ENCODE peak calls at places on chromosome X, in four cellular contexts. One of them, this sample, is unnamed.

GRCh38 chrX:23832750-23833149 is 49.8 kb downstream of the SAT1 start:
- DNase-seq in WTC11: no peak
- DNase-seq in NB4: no peak
- DNase-seq in A549: no peak
- DNase-seq in this sample: no peak

GRCh38 chrX:129590596-129590995 is 50.5 kb downstream of the OCRL start:
- DNase-seq in WTC11: no peak
- DNase-seq in NB4: no peak
- DNase-seq in A549: no peak
- DNase-seq in this sample: no peak

GRCh38 chrX:9534686-9535085 is 69.8 kb downstream of the TBL1X start:
- DNase-seq in WTC11: no peak
- DNase-seq in NB4: no peak
- DNase-seq in A549: no peak
- DNase-seq in this sample: no peak

GRCh38 chrX:5051831-5052491 is 1176.7 kb downstream of the NLGN4X start:
- DNase-seq in WTC11: no peak
- DNase-seq in NB4: no peak
- DNase-seq in A549: peak
- DNase-seq in this sample: no peak

GRCh38 chrX:124619710-124620109 is 273.3 kb downstream of the SH2D1A start:
- DNase-seq in WTC11: no peak
- DNase-seq in NB4: no peak
- DNase-seq in A549: no peak
- DNase-seq in this sample: no peak

GRCh38 chrX:151402719-151403390 is 5.8 kb downstream of the VMA21 start:
- DNase-seq in WTC11: no peak
- DNase-seq in NB4: no peak
- DNase-seq in A549: no peak
- DNase-seq in this sample: no peak

GRCh38 chrX:149371984-149372383 is 133.1 kb downstream of the IDS start:
- DNase-seq in WTC11: no peak
- DNase-seq in NB4: no peak
- DNase-seq in A549: no peak
- DNase-seq in this sample: no peak

GRCh38 chrX:16771483-16772398 is 14.5 kb upstream of the TXLNG start:
- DNase-seq in WTC11: peak
- DNase-seq in NB4: peak
- DNase-seq in A549: peak
- DNase-seq in this sample: peak

GRCh38 chrX:8879750-8880149 is 78.6 kb upstream of the FAM9A start:
- DNase-seq in WTC11: peak
- DNase-seq in NB4: peak
- DNase-seq in A549: peak
- DNase-seq in this sample: peak

GRCh38 chrX:9538544-9539045 is 73.7 kb downstream of the TBL1X start:
- DNase-seq in WTC11: no peak
- DNase-seq in NB4: peak
- DNase-seq in A549: no peak
- DNase-seq in this sample: no peak

GRCh38 chrX:50617183-50617582 is 146.6 kb upstream of the DGKK start:
- DNase-seq in WTC11: no peak
- DNase-seq in NB4: no peak
- DNase-seq in A549: no peak
- DNase-seq in this sample: no peak

GRCh38 chrX:50622751-50623150 is 152.1 kb upstream of the DGKK start:
- DNase-seq in WTC11: no peak
- DNase-seq in NB4: no peak
- DNase-seq in A549: no peak
- DNase-seq in this sample: no peak

GRCh38 chrX:50614460-50614859 is 143.8 kb upstream of the DGKK start:
- DNase-seq in WTC11: no peak
- DNase-seq in NB4: no peak
- DNase-seq in A549: no peak
- DNase-seq in this sample: no peak

GRCh38 chrX:50615570-50616158 is 145.0 kb upstream of the DGKK start:
- DNase-seq in WTC11: no peak
- DNase-seq in NB4: no peak
- DNase-seq in A549: no peak
- DNase-seq in this sample: no peak

GRCh38 chrX:50618788-50619558 is 148.3 kb upstream of the DGKK start:
- DNase-seq in WTC11: no peak
- DNase-seq in NB4: no peak
- DNase-seq in A549: no peak
- DNase-seq in this sample: peak
- TF ChIP-seq MAX in WTC11: no peak
- TF ChIP-seq MAX in NB4: no peak
- TF ChIP-seq MAX in A549: no peak
- TF ChIP-seq MAX in this sample: no peak

GRCh38 chrX:81957900-81958545 is 756.1 kb downstream of the SH3BGRL start:
- DNase-seq in WTC11: no peak
- DNase-seq in NB4: peak
- DNase-seq in A549: peak
- DNase-seq in this sample: no peak
- TF ChIP-seq MAX in WTC11: no peak
- TF ChIP-seq MAX in NB4: no peak
- TF ChIP-seq MAX in A549: no peak
- TF ChIP-seq MAX in this sample: no peak

GRCh38 chrX:105880491-105880890 is 58.2 kb downstream of the NRK start:
- DNase-seq in WTC11: no peak
- DNase-seq in NB4: no peak
- DNase-seq in A549: no peak
- DNase-seq in this sample: no peak

GRCh38 chrX:105872921-105873320 is 50.6 kb downstream of the NRK start:
- DNase-seq in WTC11: no peak
- DNase-seq in NB4: peak
- DNase-seq in A549: no peak
- DNase-seq in this sample: no peak

GRCh38 chrX:105874790-105875189 is 52.5 kb downstream of the NRK start:
- DNase-seq in WTC11: no peak
- DNase-seq in NB4: no peak
- DNase-seq in A549: no peak
- DNase-seq in this sample: no peak

DNA sequence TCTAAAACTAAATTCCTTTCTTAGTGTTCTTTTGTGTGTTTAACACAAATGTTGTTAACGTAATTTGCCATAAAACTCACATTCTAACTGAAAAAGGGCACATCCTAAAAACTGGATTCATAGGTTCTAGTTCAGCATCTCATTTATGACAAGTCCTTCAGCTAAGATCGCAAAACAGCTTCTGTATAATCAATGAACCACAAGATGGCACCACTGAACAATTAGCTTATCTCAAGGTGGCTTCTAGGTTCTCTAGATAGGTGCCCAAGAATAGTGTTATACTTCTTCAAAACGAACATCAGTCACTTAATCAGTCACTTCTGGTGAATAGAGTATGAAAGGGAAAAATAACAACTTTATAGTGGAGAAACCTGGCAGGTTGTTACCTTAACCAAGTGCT is 54.3 kb downstream of the NRK start:
- DNase-seq in WTC11: no peak
- DNase-seq in NB4: peak
- DNase-seq in A549: no peak
- DNase-seq in this sample: peak
- TF ChIP-seq MAX in WTC11: no peak
- TF ChIP-seq MAX in NB4: no peak
- TF ChIP-seq MAX in A549: no peak
- TF ChIP-seq MAX in this sample: no peak

GRCh38 chrX:11244641-11245040 is 48.6 kb upstream of the AMELX start:
- DNase-seq in WTC11: no peak
- DNase-seq in NB4: no peak
- DNase-seq in A549: no peak
- DNase-seq in this sample: no peak
- TF ChIP-seq MAX in WTC11: no peak
- TF ChIP-seq MAX in NB4: no peak
- TF ChIP-seq MAX in A549: no peak
- TF ChIP-seq MAX in this sample: no peak

GRCh38 chrX:71225661-71226060 is 2.6 kb downstream of the GJB1 start:
- DNase-seq in WTC11: no peak
- DNase-seq in NB4: peak
- DNase-seq in A549: no peak
- DNase-seq in this sample: no peak
- TF ChIP-seq MAX in WTC11: no peak
- TF ChIP-seq MAX in NB4: no peak
- TF ChIP-seq MAX in A549: no peak
- TF ChIP-seq MAX in this sample: no peak

DNA sequence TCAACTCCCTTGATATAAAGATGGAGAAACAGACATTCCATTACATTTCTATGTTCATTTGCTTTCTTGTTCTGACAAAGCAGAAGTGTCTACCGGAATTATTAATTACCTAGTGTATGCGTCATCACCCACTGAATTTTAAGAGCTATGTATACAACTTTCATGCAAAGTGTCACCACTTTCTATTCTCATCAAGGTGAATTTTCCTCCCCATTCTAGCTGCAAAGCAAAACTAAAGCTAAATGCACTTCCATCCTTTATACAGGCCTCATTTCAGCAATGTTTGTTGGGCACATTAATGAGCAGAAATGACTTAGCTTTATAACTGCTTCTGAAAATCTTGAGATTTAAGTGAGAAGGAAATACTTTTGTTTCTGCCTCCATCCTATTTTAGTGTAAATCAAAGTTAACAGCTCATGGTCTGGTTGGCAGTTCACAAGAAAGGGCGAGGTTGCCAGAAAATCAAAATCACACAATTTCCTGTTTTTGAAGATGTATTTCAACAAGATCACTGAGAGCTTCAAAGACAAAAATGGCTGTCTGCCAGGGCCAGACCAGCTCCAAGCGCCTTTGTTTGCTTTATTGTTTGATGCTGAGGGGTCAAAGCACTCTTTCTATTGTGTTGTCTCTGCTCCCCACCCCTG is 7.2 kb upstream of the FAM9C start:
- DNase-seq in WTC11: no peak
- DNase-seq in NB4: no peak
- DNase-seq in A549: no peak
- DNase-seq in this sample: peak
- TF ChIP-seq MAX in WTC11: no peak
- TF ChIP-seq MAX in NB4: no peak
- TF ChIP-seq MAX in A549: no peak
- TF ChIP-seq MAX in this sample: no peak

GRCh38 chrX:40808203-40808602 is 72.9 kb upstream of the MED14 start:
- DNase-seq in WTC11: no peak
- DNase-seq in NB4: no peak
- DNase-seq in A549: no peak
- DNase-seq in this sample: no peak
- TF ChIP-seq MAX in WTC11: no peak
- TF ChIP-seq MAX in NB4: no peak
- TF ChIP-seq MAX in A549: no peak
- TF ChIP-seq MAX in this sample: no peak

GRCh38 chrX:14029039-14029424 is 660 bp downstream of the GEMIN8 start:
- DNase-seq in WTC11: no peak
- DNase-seq in NB4: peak
- DNase-seq in A549: no peak
- DNase-seq in this sample: no peak

GRCh38 chrX:14030248-14030592 is 528 bp upstream of the GEMIN8 start:
- DNase-seq in WTC11: no peak
- DNase-seq in NB4: peak
- DNase-seq in A549: no peak
- DNase-seq in this sample: peak

GRCh38 chrX:14028473-14028872 is 1.2 kb downstream of the GEMIN8 start:
- DNase-seq in WTC11: no peak
- DNase-seq in NB4: no peak
- DNase-seq in A549: no peak
- DNase-seq in this sample: peak

GRCh38 chrX:14029425-14030247 is at the start of gene GEMIN8:
- DNase-seq in WTC11: peak
- DNase-seq in NB4: peak
- DNase-seq in A549: peak
- DNase-seq in this sample: peak

GRCh38 chrX:14032383-14032782 is 2.7 kb upstream of the GEMIN8 start:
- DNase-seq in WTC11: peak
- DNase-seq in NB4: peak
- DNase-seq in A549: peak
- DNase-seq in this sample: peak
- TF ChIP-seq MAX in WTC11: no peak
- TF ChIP-seq MAX in NB4: no peak
- TF ChIP-seq MAX in A549: no peak
- TF ChIP-seq MAX in this sample: no peak

This sample was measured in endothelial cell of umbilical vein.